ENCODE peak calls at places on chromosomes 1 and 21, in five cellular contexts. K is NCI-H1436; E is CD8-positive, alpha-beta memory T cell; Z is hepatic stellate cell; H is germinal center. B is an unnamed sample.

GRCh38 chr21:43316156-43316845 is 110.6 kb downstream of the SIK1 start:
- DNase-seq in K (no peak), H (no peak), Z (no peak), E (no peak), B (no peak)

GRCh38 chr1:17873007-17873675 is 118.0 kb downstream of the ACTL8 start:
- DNase-seq in K (no peak), H (no peak), Z (no peak), E (no peak), B (no peak)

GRCh38 chr1:119160851-119161250 is 20.4 kb upstream of the WARS2 start:
- DNase-seq in K (no peak), H (no peak), Z (peak; percentile 61), E (no peak), B (no peak)

GRCh38 chr1:72846891-72847290 is 564.6 kb upstream of the NEGR1 start:
- DNase-seq in Z (no peak), K (no peak), E (no peak), H (no peak), B (no peak)

GRCh38 chr1:3649342-3650247 is at the start of gene WRAP73:
- DNase-seq in E (peak; percentile 91), K (peak; percentile 90), Z (peak; percentile 97), H (peak; percentile 92), B (peak; percentile 98)

GRCh38 chr1:167263784-167264464 is 43.2 kb downstream of the POU2F1 start:
- DNase-seq in K (no peak), H (peak; percentile 10), E (no peak), Z (no peak), B (no peak)

GRCh38 chr1:35432231-35432630 is 125.0 kb downstream of the KIAA0319L start:
- DNase-seq in K (no peak), H (no peak), E (no peak), Z (no peak), B (no peak)

GRCh38 chr1:37497832-37498231 is 16.7 kb downstream of the MEAF6 start:
- DNase-seq in K (peak; percentile 67), H (no peak), E (no peak), Z (no peak), B (no peak)

GRCh38 chr21:32315511-32316362 is 17.1 kb downstream of the MRAP start:
- DNase-seq in K (no peak), E (no peak), Z (no peak), H (no peak), B (no peak)

GRCh38 chr1:157200451-157200850 is 62.3 kb upstream of the ETV3 start:
- DNase-seq in H (no peak), E (no peak), K (no peak), Z (no peak), B (no peak)

GRCh38 chr1:101200513-101200912 is 36.3 kb upstream of the S1PR1 start:
- DNase-seq in H (no peak), E (no peak), K (no peak), Z (peak; percentile 72), B (no peak)

GRCh38 chr1:153509729-153510354 is 25.9 kb downstream of the S100A6 start:
- DNase-seq in K (no peak), Z (peak; percentile 52), H (peak; percentile 64), E (peak; percentile 78), B (peak; percentile 58)

GRCh38 chr1:201212461-201213055 is 21.9 kb downstream of the IGFN1 start:
- DNase-seq in K (no peak), H (no peak), Z (no peak), E (peak; percentile 14), B (no peak)

GRCh38 chr1:8477199-8477982 is 159.5 kb downstream of the SLC45A1 start:
- DNase-seq in E (no peak), K (no peak), H (no peak), Z (no peak), B (no peak)

GRCh38 chr1:55382699-55383377 is 167.7 kb upstream of the USP24 start:
- DNase-seq in Z (no peak), E (no peak), K (no peak), H (no peak), B (no peak)

GRCh38 chr21:29318354-29318753 is 19.6 kb downstream of the BACH1 start:
- DNase-seq in K (no peak), H (no peak), E (no peak), Z (no peak), B (no peak)

GRCh38 chr1:38005195-38006007 is at the start of gene FHL3:
- DNase-seq in H (peak; percentile 40), Z (no peak), K (peak; percentile 28), E (peak; percentile 57), B (peak; percentile 91)

GRCh38 chr1:159828916-159829634 is 2.4 kb downstream of the SLAMF8 start:
- DNase-seq in H (peak; percentile 72), K (peak; percentile 73), E (no peak), Z (peak; percentile 32), B (peak; percentile 51)

GRCh38 chr21:35940074-35940927 is 120.0 kb downstream of the SETD4 start:
- DNase-seq in H (no peak), E (no peak), K (peak; percentile 46), Z (peak; percentile 41), B (peak; percentile 50)

GRCh38 chr1:237205400-237206064 is 163.5 kb downstream of the RYR2 start:
- DNase-seq in Z (no peak), H (no peak), K (no peak), E (no peak), B (no peak)

GRCh38 chr1:37465596-37466517 is 8.5 kb upstream of the ZC3H12A start:
- DNase-seq in E (no peak), Z (no peak), K (no peak), H (no peak), B (no peak)

GRCh38 chr1:19398309-19398760 is 86.2 kb downstream of the SLC66A1 start:
- DNase-seq in K (no peak), H (no peak), Z (peak; percentile 94), E (no peak), B (no peak)

GRCh38 chr1:14842361-14842760 is 243.9 kb downstream of the KAZN start:
- DNase-seq in K (no peak), H (no peak), E (no peak), Z (peak; percentile 41), B (no peak)

GRCh38 chr1:154186177-154186576 is 5.7 kb downstream of the TPM3 start:
- DNase-seq in K (peak; percentile 33), Z (peak; percentile 35), H (peak; percentile 55), E (peak; percentile 69), B (peak; percentile 51)

GRCh38 chr21:46142581-46143473 is 12.6 kb downstream of the FTCD start:
- DNase-seq in H (no peak), Z (no peak), K (no peak), E (peak; percentile 48), B (no peak)

GRCh38 chr1:83520797-83521196 is 478.1 kb downstream of the TTLL7 start:
- DNase-seq in E (no peak), Z (no peak), K (no peak), H (no peak), B (no peak)

GRCh38 chr21:32888971-32889370 is 117.4 kb upstream of the PAXBP1 start:
- DNase-seq in E (no peak), K (no peak), H (no peak), Z (peak; percentile 7), B (no peak)

GRCh38 chr1:194028002-194028401 is 841.6 kb upstream of the B3GALT2 start:
- DNase-seq in K (no peak), Z (no peak), E (no peak), H (no peak), B (no peak)

GRCh38 chr1:77014396-77014795 is 147.1 kb downstream of the ST6GALNAC5 start:
- DNase-seq in H (no peak), K (no peak), E (no peak), Z (no peak), B (no peak)

GRCh38 chr1:52914463-52914862 is 7.1 kb downstream of the ECHDC2 start:
- DNase-seq in E (no peak), Z (no peak), H (no peak), K (no peak), B (no peak)

B was measured in GM20000.